ENCODE peak calls at places on chromosomes 4 and X, in seven cellular contexts. W, I, L, C, A, K and E are unnamed samples.

GRCh38 chrX:136176399-136176825 is 29.1 kb downstream of the FHL1 start:
- DNase-seq in L (peak), K (no peak), W (peak), C (no peak), I (no peak), A (no peak), E (no peak)

GRCh38 chr4:83964996-83965541 is 429.2 kb downstream of the GPAT3 start:
- DNase-seq in A (no peak), I (no peak), C (no peak), W (no peak), K (no peak), L (no peak), E (no peak)

GRCh38 chrX:44082829-44083228 is 109.6 kb upstream of the NDP start:
- DNase-seq in A (no peak), K (no peak), C (no peak), W (peak), L (no peak), I (no peak), E (no peak)

GRCh38 chrX:24468245-24468644 is 3.2 kb downstream of the PDK3 start:
- DNase-seq in W (no peak), L (peak), K (no peak), C (no peak), I (no peak), A (no peak), E (no peak)

GRCh38 chr4:10746371-10747143 is 62.0 kb upstream of the CLNK start:
- DNase-seq in I (no peak), C (no peak), L (no peak), W (no peak), A (no peak), K (no peak), E (no peak)

GRCh38 chr4:99968330-99968729 is 18.3 kb upstream of the H2AZ1 start:
- DNase-seq in A (no peak), I (no peak), K (no peak), C (no peak), W (peak), L (no peak), E (no peak)

GRCh38 chr4:109207060-109207459 is 95.4 kb downstream of the COL25A1 start:
- DNase-seq in C (no peak), W (no peak), A (no peak), I (no peak), L (no peak), K (no peak), E (no peak)

GRCh38 chr4:152515678-152516077 is 20.2 kb downstream of the FBXW7 start:
- DNase-seq in W (peak), L (no peak), A (no peak), C (no peak), I (no peak), K (no peak), E (no peak)

GRCh38 chrX:94424456-94424855 is 750.5 kb downstream of the FAM133A start:
- DNase-seq in C (no peak), W (no peak), I (no peak), K (no peak), A (no peak), L (no peak), E (no peak)

GRCh38 chrX:13380230-13380629 is 60.4 kb upstream of the ATXN3L start:
- DNase-seq in W (no peak), K (no peak), A (no peak), C (no peak), I (no peak), L (no peak), E (no peak)

GRCh38 chr4:66681962-66682361 is 863.3 kb downstream of the CENPC start:
- DNase-seq in C (no peak), K (no peak), L (no peak), A (no peak), W (no peak), I (no peak), E (no peak)

GRCh38 chrX:151680805-151681204 is 14.5 kb upstream of the PRRG3 start:
- DNase-seq in C (no peak), L (no peak), W (peak), I (peak), K (peak), A (no peak), E (no peak)

GRCh38 chr4:93776386-93777080 is 52.0 kb upstream of the ATOH1 start:
- DNase-seq in K (no peak), C (no peak), W (no peak), A (no peak), L (no peak), I (no peak), E (no peak)

GRCh38 chrX:49192722-49193328 is 6.7 kb upstream of the PRICKLE3 start:
- DNase-seq in A (no peak), W (no peak), L (no peak), C (no peak), K (peak), I (peak), E (no peak)

GRCh38 chrX:10939384-10939783 is 171.7 kb upstream of the HCCS start:
- DNase-seq in K (no peak), L (no peak), A (no peak), C (no peak), I (no peak), W (peak), E (no peak)

GRCh38 chrX:42707742-42708141 is 70.2 kb downstream of the PPP1R2C start:
- DNase-seq in C (no peak), I (no peak), K (no peak), L (no peak), A (no peak), W (no peak), E (no peak)

GRCh38 chr4:118774989-118775388 is 60.9 kb downstream of the SEC24D start:
- DNase-seq in I (no peak), W (no peak), K (no peak), L (no peak), C (no peak), A (no peak), E (no peak)

GRCh38 chrX:11100281-11101035 is 10.7 kb upstream of the HCCS start:
- DNase-seq in A (no peak), L (peak), C (no peak), W (peak), K (peak), I (no peak), E (no peak)

GRCh38 chr4:115986573-115986972 is 873.2 kb upstream of the NDST4 start:
- DNase-seq in I (no peak), W (no peak), L (no peak), C (no peak), K (no peak), A (no peak), E (no peak)

GRCh38 chrX:57821703-57822375 is 88.4 kb downstream of the ZXDA start:
- DNase-seq in W (peak), K (peak), L (no peak), C (peak), A (peak), I (peak), E (no peak)

GRCh38 chrX:97740886-97741285 is 857.2 kb downstream of the RPA4 start:
- DNase-seq in W (no peak), I (no peak), L (no peak), C (no peak), A (no peak), K (no peak), E (no peak)

GRCh38 chr4:112852586-112852985 is 196.9 kb upstream of the ANK2 start:
- DNase-seq in K (no peak), A (no peak), C (no peak), I (no peak), W (no peak), L (no peak), E (no peak)

GRCh38 chr4:145956288-145956890 is 17.8 kb upstream of the ZNF827 start:
- DNase-seq in C (no peak), W (peak), I (peak), K (peak), L (no peak), A (peak), E (no peak)

GRCh38 chr4:159368320-159368719 is 265.4 kb downstream of the RAPGEF2 start:
- DNase-seq in A (no peak), L (no peak), I (no peak), K (no peak), C (no peak), W (peak), E (no peak)

GRCh38 chr4:6910340-6910959 is 824 bp downstream of the TBC1D14 start:
- DNase-seq in L (no peak), A (no peak), C (no peak), W (no peak), I (no peak), K (peak), E (no peak)

GRCh38 chrX:28347526-28347925 is 239.7 kb upstream of the IL1RAPL1 start:
- DNase-seq in I (no peak), W (no peak), K (no peak), L (no peak), A (no peak), C (no peak), E (peak)

GRCh38 chrX:153731117-153731844 is 6.6 kb downstream of the ABCD1 start:
- DNase-seq in A (no peak), K (no peak), C (no peak), I (no peak), W (no peak), L (no peak), E (no peak)

GRCh38 chr4:7768736-7769135 is 170.9 kb downstream of the AFAP1 start:
- DNase-seq in A (no peak), I (no peak), C (no peak), K (no peak), L (no peak), W (no peak), E (no peak)

GRCh38 chrX:87525771-87526229 is 8.2 kb downstream of the KLHL4 start:
- DNase-seq in A (no peak), K (no peak), L (no peak), C (no peak), W (peak), I (no peak), E (no peak)

GRCh38 chr4:156686120-156686519 is 285.5 kb downstream of the PDGFC start:
- DNase-seq in I (no peak), K (no peak), W (no peak), A (no peak), C (no peak), L (no peak), E (no peak)

GRCh38 chr4:39518484-39518883 is 8.8 kb downstream of the UGDH start:
- DNase-seq in L (no peak), K (no peak), C (no peak), W (no peak), A (no peak), I (no peak), E (no peak)

GRCh38 chr4:138404801-138405200 is 162.7 kb upstream of the SLC7A11 start:
- DNase-seq in W (no peak), K (no peak), L (no peak), I (no peak), A (no peak), C (no peak), E (no peak)

GRCh38 chr4:72842323-72842722 is 227.2 kb downstream of the COX18 start:
- DNase-seq in I (no peak), A (no peak), C (no peak), K (no peak), W (peak), L (no peak), E (no peak)

GRCh38 chrX:40083120-40083978 is 14.4 kb downstream of the BCOR start:
- DNase-seq in K (peak), W (no peak), I (peak), A (no peak), C (no peak), L (no peak), E (no peak)

GRCh38 chr4:132502096-132502552 is 647.0 kb upstream of the PCDH10 start:
- DNase-seq in K (peak), L (no peak), I (no peak), A (no peak), W (no peak), C (no peak), E (no peak)

GRCh38 chr4:47926667-47927258 is 12.4 kb upstream of the NFXL1 start:
- DNase-seq in W (no peak), A (no peak), L (peak), I (peak), C (no peak), K (peak), E (no peak)

GRCh38 chrX:72584165-72584564 is 11.5 kb upstream of the HDAC8 start:
- DNase-seq in W (no peak), I (no peak), K (no peak), L (no peak), C (no peak), A (no peak), E (no peak)

GRCh38 chrX:112731793-112732192 is 52.1 kb upstream of the LHFPL1 start:
- DNase-seq in L (no peak), C (no peak), K (peak), W (no peak), I (no peak), A (no peak), E (no peak)

GRCh38 chr4:173556398-173557131 is 26.5 kb upstream of the HAND2 start:
- DNase-seq in L (no peak), I (no peak), W (no peak), K (no peak), C (no peak), A (no peak), E (no peak)

GRCh38 chr4:38190717-38191178 is 230.6 kb downstream of the PTTG2 start:
- DNase-seq in W (peak), L (peak), K (no peak), I (no peak), C (no peak), A (no peak), E (no peak)